ENCODE peak calls at places on chromosomes 12 and 14, in ten cellular contexts. A is hippocampal formation; L is iPS-NIHi11; C is stimulated activated CD4-positive, alpha-beta T cell treated with anti-CD3 and anti-CD28 coated beads, Interleukin-15, amount 100 ng/mL, for 1 hour; G is PC-9; X is IMR-90; H is nucleus accumbens; K is astrocyte; Z is tibial nerve; E is GDM1. D is an unnamed sample.

GRCh38 chr14:69886843-69887242 is 7.6 kb downstream of the SMOC1 start:
- DNase-seq in A (no peak), K (peak), H (no peak), C (no peak), E (no peak), G (no peak), X (peak), Z (no peak), L (no peak), D (no peak)

GRCh38 chr14:60163741-60164140 is 1.5 kb downstream of the DHRS7 start:
- DNase-seq in Z (no peak), H (no peak), A (no peak), E (no peak), C (no peak), G (no peak), L (no peak), K (no peak), X (no peak), D (no peak)

GRCh38 chr12:2027379-2027778 is 23.1 kb upstream of the DCP1B start:
- DNase-seq in A (no peak), L (no peak), K (peak), E (no peak), X (peak), H (no peak), C (no peak), G (no peak), Z (no peak), D (no peak)

GRCh38 chr12:132071837-132072384 is 72.2 kb downstream of the DDX51 start:
- DNase-seq in G (no peak), K (no peak), A (no peak), C (no peak), E (no peak), H (no peak), Z (no peak), X (no peak), L (no peak), D (no peak)

GRCh38 chr12:103868215-103868614 is 27.2 kb upstream of the NT5DC3 start:
- DNase-seq in K (peak), A (no peak), L (no peak), G (no peak), X (no peak), H (no peak), C (no peak), Z (no peak), E (no peak), D (no peak)

GRCh38 chr14:104283197-104284106 is 145.1 kb downstream of the KIF26A start:
- DNase-seq in X (no peak), A (no peak), Z (no peak), E (no peak), L (no peak), K (no peak), C (no peak), G (no peak), H (no peak), D (peak)

GRCh38 chr12:1886396-1887008 is 31.9 kb downstream of the CACNA2D4 start:
- DNase-seq in G (no peak), A (no peak), X (no peak), K (no peak), E (no peak), L (no peak), C (no peak), H (no peak), Z (no peak), D (no peak)

GRCh38 chr12:2629051-2629450 is 165.7 kb upstream of the FKBP4 start:
- DNase-seq in H (no peak), C (no peak), Z (no peak), L (no peak), X (no peak), A (no peak), E (no peak), G (no peak), K (no peak), D (no peak)

GRCh38 chr14:32509632-32510187 is 180.6 kb downstream of the AKAP6 start:
- DNase-seq in L (peak), H (peak), G (no peak), A (peak), K (peak), Z (peak), C (no peak), X (peak), E (no peak), D (peak)

GRCh38 chr12:68089101-68089500 is 70.4 kb downstream of the IFNG start:
- DNase-seq in A (no peak), Z (no peak), L (no peak), H (no peak), X (no peak), K (no peak), C (no peak), E (no peak), G (no peak), D (no peak)

GRCh38 chr12:124386661-124387509 is 92.0 kb downstream of the RFLNA start:
- DNase-seq in H (no peak), A (no peak), E (no peak), Z (no peak), X (no peak), G (no peak), K (no peak), C (no peak), L (no peak), D (no peak)